ENCODE peak calls at places on chromosomes 4 and X, in four cellular contexts. I is memory B cell, M is esophagus muscularis mucosa, Y is T-cell. V is an unnamed sample.

GRCh38 chr4:8016527-8016926 is 76.9 kb upstream of the AFAP1 start:
- DNase-seq in I (no peak), M (no peak), Y (no peak), V (no peak)

GRCh38 chr4:132332932-132333722 is 816.0 kb upstream of the PCDH10 start:
- DNase-seq in I (no peak), Y (no peak), M (no peak), V (peak; percentile 26)

GRCh38 chrX:133120406-133120805 is 23.5 kb upstream of the USP26 start:
- DNase-seq in Y (no peak), M (no peak), I (no peak), V (no peak)

GRCh38 chrX:115894087-115894486 is 276.5 kb upstream of the AGTR2 start:
- DNase-seq in Y (no peak), I (no peak), M (no peak), V (no peak)

GRCh38 chr4:3636628-3637320 is 104.6 kb upstream of the LRPAP1 start:
- DNase-seq in Y (no peak), I (no peak), M (no peak), V (no peak)

GRCh38 chr4:26199566-26199965 is 121.2 kb upstream of the RBPJ start:
- DNase-seq in M (no peak), I (no peak), Y (no peak), V (no peak)

GRCh38 chr4:132227349-132228165 is 921.5 kb upstream of the PCDH10 start:
- DNase-seq in I (no peak), Y (no peak), M (no peak), V (peak; percentile 15)

GRCh38 chrX:124033821-124034220 is 72.3 kb downstream of the STAG2 start:
- DNase-seq in Y (no peak), M (no peak), I (no peak), V (peak; percentile 81)

GRCh38 chr4:78703079-78703478 is 73.1 kb upstream of the BMP2K start:
- DNase-seq in Y (no peak), I (no peak), M (no peak), V (no peak)

GRCh38 chr4:134501973-134502372 is 300.4 kb upstream of the PABPC4L start:
- DNase-seq in I (no peak), M (no peak), Y (no peak), V (no peak)

GRCh38 chr4:153488006-153488718 is 22.0 kb downstream of the TMEM131L start:
- DNase-seq in Y (peak; percentile 85), M (peak; percentile 92), I (peak; percentile 59), V (no peak)

V was measured in ELR.